ENCODE peak calls at places on chromosomes 11 and 22, in six cellular contexts. T, D, L, Q, H and K are unnamed samples.

GRCh38 chr22:39173787-39174497 is 21.5 kb upstream of the CBX7 start:
- DNase-seq in T (no peak), D (peak), L (no peak), Q (peak), H (peak), K (no peak)

GRCh38 chr11:45860764-45861510 is 13.7 kb downstream of the CRY2 start:
- DNase-seq in T (peak), D (no peak), L (no peak), Q (no peak), H (peak), K (no peak)

GRCh38 chr11:67732045-67732787 is 57.8 kb upstream of the ALDH3B2 start:
- DNase-seq in T (no peak), D (no peak), L (peak), Q (peak), H (peak), K (no peak)

GRCh38 chr22:47394504-47395440 is 632.3 kb downstream of the TBC1D22A start:
- DNase-seq in T (no peak), D (no peak), L (no peak), Q (no peak), H (no peak), K (no peak)

GRCh38 chr11:20005747-20006146 is 154.5 kb downstream of the DBX1 start:
- DNase-seq in T (no peak), D (no peak), L (no peak), Q (no peak), H (no peak), K (no peak)

GRCh38 chr11:64028398-64029115 is 7.2 kb upstream of the FLRT1 start:
- DNase-seq in T (no peak), D (peak), L (peak), Q (no peak), H (no peak), K (no peak)

GRCh38 chr11:123851110-123851509 is 34.4 kb downstream of the TMEM225 start:
- DNase-seq in T (no peak), D (no peak), L (no peak), Q (no peak), H (no peak), K (no peak)

GRCh38 chr22:46734830-46735453 is 3.1 kb downstream of the CERK start:
- DNase-seq in T (no peak), D (peak), L (no peak), Q (peak), H (no peak), K (no peak)

GRCh38 chr22:36764641-36765040 is 11.3 kb downstream of the IFT27 start:
- DNase-seq in T (no peak), D (no peak), L (no peak), Q (no peak), H (peak), K (no peak)

GRCh38 chr11:117319214-117319840 is 3.3 kb upstream of the BACE1 start:
- DNase-seq in T (no peak), D (peak), L (no peak), Q (no peak), H (no peak), K (peak)

DNA sequence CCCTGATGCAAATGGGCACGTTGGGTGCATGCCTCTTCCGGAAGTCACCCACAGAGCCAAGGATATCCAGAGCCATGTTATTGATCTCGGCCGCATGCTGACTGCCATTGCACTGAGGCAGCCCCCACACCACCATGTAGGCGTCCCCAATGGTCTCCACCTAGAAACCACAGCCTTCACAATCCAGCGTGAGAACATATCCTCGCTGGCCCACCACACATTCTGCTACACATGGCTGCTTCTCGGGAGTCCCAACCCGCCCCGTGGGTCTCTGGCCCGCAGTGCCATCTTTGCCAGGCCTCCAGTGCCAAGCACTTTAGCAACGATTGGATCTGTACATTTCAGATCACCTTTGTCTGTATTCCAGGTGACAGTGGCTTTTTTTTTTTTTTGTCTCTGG is 26.2 kb upstream of the LRRC32 start:
- DNase-seq in T (no peak), D (no peak), L (no peak), Q (no peak), H (no peak), K (no peak)
- TF ChIP-seq CTCF in T (no peak), D (no peak), L (no peak), Q (no peak), H (no peak), K (no peak)

DNA sequence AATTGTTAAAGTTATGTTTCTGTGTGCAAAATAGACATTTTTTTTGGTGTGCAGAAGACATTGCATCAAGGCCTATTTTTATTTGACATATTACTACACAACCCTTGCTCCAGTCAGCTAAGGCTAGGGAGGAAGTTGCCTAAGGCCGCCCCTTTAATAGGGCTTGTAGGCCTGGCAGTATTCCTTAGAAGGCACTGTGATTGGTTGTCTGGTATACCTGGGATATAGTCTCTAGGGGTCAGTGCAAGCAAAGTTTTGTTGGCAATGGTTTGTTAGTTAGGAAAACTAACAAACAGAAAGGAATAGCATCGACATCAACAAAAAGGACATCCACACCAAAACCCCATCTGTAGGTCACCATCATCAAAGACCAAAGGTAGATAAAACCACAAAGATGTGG is 16.9 kb downstream of the CCDC15 start:
- DNase-seq in T (no peak), D (peak), L (no peak), Q (peak), H (no peak), K (peak)
- TF ChIP-seq CTCF in T (no peak), D (peak), L (no peak), Q (no peak), H (no peak), K (peak)

GRCh38 chr11:130513132-130513531 is 64.7 kb downstream of the ADAMTS15 start:
- DNase-seq in T (peak), D (no peak), L (no peak), Q (no peak), H (peak), K (no peak)
- TF ChIP-seq CTCF in T (no peak), D (no peak), L (no peak), Q (no peak), H (no peak), K (no peak)

GRCh38 chr22:45731798-45732495 is 60.3 kb downstream of the ATXN10 start:
- DNase-seq in T (no peak), D (peak), L (no peak), Q (no peak), H (no peak), K (peak)
- TF ChIP-seq CTCF in T (peak), D (peak), L (no peak), Q (no peak), H (no peak), K (peak)

DNA sequence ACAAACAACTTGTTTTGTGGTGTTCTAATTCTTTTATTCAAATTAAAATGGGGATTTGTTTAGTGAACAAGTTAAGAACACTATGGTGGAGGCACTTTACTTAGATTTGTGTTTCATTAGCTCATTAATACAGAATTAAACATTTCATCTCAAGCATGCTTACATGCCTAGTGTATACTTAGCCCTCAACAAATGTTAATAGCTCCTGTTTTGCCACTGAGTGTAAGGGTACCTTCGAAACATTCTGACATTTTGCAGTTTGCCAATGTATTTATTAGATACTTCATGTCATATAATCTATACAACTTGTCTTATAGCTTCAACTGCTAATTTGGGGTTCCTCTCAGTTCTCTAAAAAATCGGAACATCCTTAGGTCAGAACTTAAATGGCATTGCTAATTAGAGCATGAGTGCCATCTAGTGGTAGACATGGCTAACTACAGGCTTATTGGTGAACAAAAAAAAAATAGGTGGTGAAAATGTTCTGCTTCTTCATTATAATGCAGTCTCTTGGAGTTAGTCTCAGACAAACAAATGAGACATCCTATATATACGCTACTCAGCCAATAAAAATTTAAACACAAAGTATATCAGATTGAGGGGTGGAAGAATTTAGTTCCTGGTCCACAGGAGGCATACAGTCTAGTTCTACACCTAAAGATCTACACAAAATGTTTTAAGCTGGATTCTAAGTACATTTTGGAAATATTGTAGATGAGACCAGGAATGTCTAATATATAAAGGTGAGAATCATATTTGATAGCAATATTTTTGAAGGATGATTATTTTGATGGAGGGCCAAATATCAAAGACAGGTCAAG is 4.9 kb upstream of the CNTN5 start:
- DNase-seq in T (no peak), D (peak), L (no peak), Q (peak), H (no peak), K (peak)
- TF ChIP-seq CTCF in T (peak), D (peak), L (peak), Q (peak), H (no peak), K (peak)

GRCh38 chr11:112320668-112321067 is 60.0 kb upstream of the PLET1 start:
- DNase-seq in T (peak), D (peak), L (no peak), Q (no peak), H (peak), K (peak)
- TF ChIP-seq CTCF in T (no peak), D (no peak), L (no peak), Q (no peak), H (no peak), K (no peak)

DNA sequence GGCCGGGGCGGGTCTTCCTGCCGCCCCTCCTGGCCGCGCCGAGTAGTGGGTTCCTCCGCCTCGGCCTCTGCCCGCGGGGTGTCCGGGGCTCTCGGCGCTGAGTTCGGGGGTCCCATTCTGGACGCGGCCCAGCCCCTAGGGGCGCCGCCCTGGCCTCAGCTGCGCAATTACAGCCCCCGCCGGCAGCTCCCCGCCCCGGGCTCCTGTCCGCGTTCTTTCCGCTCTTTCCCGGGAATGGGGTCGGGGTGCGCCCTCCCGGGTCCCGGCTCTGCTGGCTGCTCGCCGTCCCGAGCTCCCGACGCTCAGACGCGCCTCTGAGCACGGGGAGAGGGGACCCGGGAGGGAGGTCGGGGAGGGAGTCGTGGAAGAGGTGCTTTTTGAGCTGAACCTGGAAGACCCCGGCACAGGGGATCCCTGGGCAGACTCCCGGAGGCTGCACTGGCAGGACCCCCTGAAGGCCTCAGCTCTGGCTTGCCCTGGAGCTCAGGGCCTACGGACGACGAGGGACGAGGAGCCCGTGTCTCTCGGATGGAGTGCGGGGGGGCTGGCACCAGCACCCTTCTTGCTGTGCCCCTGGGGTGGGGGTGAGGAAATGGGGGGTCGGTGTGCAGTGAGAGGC is 543 bp downstream of the TSPAN4 start:
- DNase-seq in T (peak), D (no peak), L (no peak), Q (no peak), H (no peak), K (peak)
- TF ChIP-seq CTCF in T (peak), D (no peak), L (peak), Q (no peak), H (no peak), K (no peak)